ENCODE peak calls at places on chromosomes 11 and 22, in seven cellular contexts. Y is stimulated activated CD8-positive, alpha-beta memory T cell treated with anti-CD3 and anti-CD28 coated beads, Interleukin-4, amount 100 ng/mL, for 4 hours; U is HTR-8/SVneo; J is iris pigment epithelial cell; Q is IMR-90; A is GM10248; M is cardiac muscle cell. W is an unnamed sample.

GRCh38 chr11:44235765-44236201 is 74.2 kb downstream of the ALX4 start:
- DNase-seq in M (peak; percentile 61), Q (peak; percentile 31), U (no peak), A (no peak), Y (no peak), J (no peak), W (no peak)

GRCh38 chr11:87368876-87369480 is 331.2 kb downstream of the TMEM135 start:
- DNase-seq in A (no peak), U (no peak), M (peak; percentile 4), Y (no peak), J (no peak), Q (no peak), W (no peak)

GRCh38 chr11:62680825-62681240 is 2.0 kb upstream of the UBXN1 start:
- DNase-seq in M (peak; percentile 90), U (peak; percentile 76), Y (no peak), A (peak; percentile 56), Q (peak; percentile 87), J (peak; percentile 82), W (no peak)

GRCh38 chr22:49461674-49462073 is 366.0 kb downstream of the BRD1 start:
- DNase-seq in A (no peak), Y (no peak), U (no peak), J (no peak), M (no peak), Q (no peak), W (no peak)

GRCh38 chr11:69442012-69442806 is 39.3 kb upstream of the LINC01488 start:
- DNase-seq in Y (no peak), M (no peak), A (no peak), Q (no peak), U (no peak), J (peak; percentile 20), W (no peak)

GRCh38 chr11:118605116-118605867 is 2.1 kb upstream of the PHLDB1 start:
- DNase-seq in A (no peak), J (peak; percentile 74), Q (peak; percentile 94), U (no peak), M (peak; percentile 97), Y (no peak), W (no peak)

GRCh38 chr22:40544758-40545157 is 91.8 kb downstream of the MRTFA start:
- DNase-seq in M (no peak), J (no peak), Y (no peak), Q (no peak), U (no peak), A (no peak), W (no peak)

GRCh38 chr11:102495161-102496042 is 35.1 kb downstream of the MMP7 start:
- DNase-seq in A (peak; percentile 58), Q (peak; percentile 88), M (peak; percentile 93), Y (peak; percentile 11), J (peak; percentile 85), U (peak; percentile 79), W (no peak)

GRCh38 chr11:10680956-10681487 is 12.5 kb downstream of the IRAG1 start:
- DNase-seq in U (no peak), A (no peak), Q (peak; percentile 62), J (no peak), M (no peak), Y (no peak), W (no peak)

GRCh38 chr22:40951795-40952602 is 821 bp downstream of the RBX1 start:
- DNase-seq in Y (no peak), A (peak; percentile 30), M (no peak), U (no peak), J (no peak), Q (peak; percentile 15), W (no peak)

GRCh38 chr11:128890543-128891409 is at the start of gene KCNJ5:
- DNase-seq in Q (no peak), J (no peak), U (peak; percentile 7), Y (no peak), M (no peak), A (no peak), W (no peak)

GRCh38 chr11:47641585-47642098 is 717 bp downstream of the MTCH2 start:
- DNase-seq in A (no peak), Y (no peak), M (no peak), U (no peak), J (no peak), Q (no peak), W (no peak)

GRCh38 chr11:119258180-119258579 is 52.0 kb downstream of the CBL start:
- DNase-seq in M (no peak), J (no peak), U (no peak), Q (no peak), Y (no peak), A (no peak), W (no peak)

GRCh38 chr11:119101367-119101758 is 290 bp downstream of the DPAGT1 start:
- DNase-seq in A (no peak), Q (no peak), Y (no peak), M (no peak), U (no peak), J (no peak), W (no peak)

GRCh38 chr11:117299351-117300300 is 8.5 kb downstream of the BACE1-AS start:
- DNase-seq in M (no peak), U (no peak), Y (no peak), J (no peak), A (no peak), Q (no peak), W (no peak)

GRCh38 chr22:23275751-23276150 is 95.4 kb downstream of the BCR start:
- DNase-seq in A (no peak), J (no peak), Y (no peak), Q (no peak), M (no peak), U (no peak), W (no peak)

GRCh38 chr22:33971561-33971961 is 51.3 kb upstream of the LARGE1 start:
- DNase-seq in A (no peak), Y (no peak), Q (no peak), J (no peak), U (no peak), M (peak; percentile 17), W (no peak)

GRCh38 chr11:76120513-76121081 is 85.7 kb downstream of the WNT11 start:
- DNase-seq in M (peak; percentile 52), J (peak; percentile 54), U (no peak), A (no peak), Y (no peak), Q (peak; percentile 29), W (no peak)

GRCh38 chr22:48071828-48072227 is 1309.4 kb downstream of the TBC1D22A start:
- DNase-seq in M (no peak), Y (no peak), J (no peak), A (no peak), Q (no peak), U (no peak), W (no peak)

GRCh38 chr11:46444305-46444704 is 52.7 kb upstream of the CHRM4 start:
- DNase-seq in Q (peak; percentile 34), J (peak; percentile 35), U (no peak), Y (no peak), M (no peak), A (no peak), W (no peak)

GRCh38 chr11:131038597-131038996 is 122.3 kb upstream of the SNX19 start:
- DNase-seq in Y (no peak), A (peak; percentile 23), U (peak; percentile 12), J (peak; percentile 18), Q (no peak), M (peak; percentile 29), W (no peak)

GRCh38 chr22:36528795-36529718 is at the start of gene EIF3D:
- DNase-seq in J (peak; percentile 100), M (peak; percentile 100), U (peak; percentile 90), A (peak; percentile 94), Y (peak; percentile 93), Q (peak; percentile 99), W (peak; percentile 98)

GRCh38 chr11:326842-327580 is 6.4 kb upstream of the IFITM3 start:
- DNase-seq in Y (no peak), Q (peak; percentile 42), J (peak; percentile 87), U (no peak), M (peak; percentile 91), A (peak; percentile 81), W (peak; percentile 69)

GRCh38 chr22:46297151-46297819 is 615 bp downstream of the GTSE1 start:
- DNase-seq in A (no peak), U (peak; percentile 11), Q (peak; percentile 35), J (peak; percentile 31), Y (no peak), M (peak; percentile 30), W (no peak)